ENCODE peak calls at places on chromosomes 4 and X, in eight cellular contexts. One of them, this sample, is unnamed.

GRCh38 chr4:156924774-156925173 is 46.8 kb downstream of the PDGFC start:
- DNase-seq in ovary: no peak
- DNase-seq in choroid plexus epithelial cell: no peak
- DNase-seq in left ventricle myocardium inferior: no peak
- DNase-seq in neural progenitor cell: no peak
- DNase-seq in thoracic aorta: no peak
- DNase-seq in OCI-LY7: no peak
- DNase-seq in brain microvascular endothelial cell: no peak
- DNase-seq in this sample: no peak

GRCh38 chrX:44317196-44317595 is 26.3 kb downstream of the EFHC2 start:
- DNase-seq in ovary: no peak
- DNase-seq in choroid plexus epithelial cell: no peak
- DNase-seq in left ventricle myocardium inferior: no peak
- DNase-seq in neural progenitor cell: no peak
- DNase-seq in thoracic aorta: no peak
- DNase-seq in OCI-LY7: no peak
- DNase-seq in brain microvascular endothelial cell: no peak
- DNase-seq in this sample: no peak

GRCh38 chr4:132540797-132541196 is 608.3 kb upstream of the PCDH10 start:
- DNase-seq in ovary: no peak
- DNase-seq in choroid plexus epithelial cell: no peak
- DNase-seq in left ventricle myocardium inferior: no peak
- DNase-seq in neural progenitor cell: no peak
- DNase-seq in thoracic aorta: no peak
- DNase-seq in OCI-LY7: no peak
- DNase-seq in brain microvascular endothelial cell: no peak
- DNase-seq in this sample: no peak

GRCh38 chrX:154458954-154459829 is 1.1 kb downstream of the PLXNA3 start:
- DNase-seq in ovary: no peak
- DNase-seq in choroid plexus epithelial cell: no peak
- DNase-seq in left ventricle myocardium inferior: peak
- DNase-seq in neural progenitor cell: peak
- DNase-seq in thoracic aorta: no peak
- DNase-seq in OCI-LY7: peak
- DNase-seq in brain microvascular endothelial cell: no peak
- DNase-seq in this sample: peak

GRCh38 chr4:150136481-150136880 is 58.2 kb downstream of the DCLK2 start:
- DNase-seq in ovary: no peak
- DNase-seq in choroid plexus epithelial cell: peak
- DNase-seq in left ventricle myocardium inferior: no peak
- DNase-seq in neural progenitor cell: no peak
- DNase-seq in thoracic aorta: no peak
- DNase-seq in OCI-LY7: no peak
- DNase-seq in brain microvascular endothelial cell: peak
- DNase-seq in this sample: no peak

GRCh38 chr4:86497131-86497530 is 97.0 kb upstream of the PTPN13 start:
- DNase-seq in ovary: no peak
- DNase-seq in choroid plexus epithelial cell: no peak
- DNase-seq in left ventricle myocardium inferior: no peak
- DNase-seq in neural progenitor cell: no peak
- DNase-seq in thoracic aorta: no peak
- DNase-seq in OCI-LY7: no peak
- DNase-seq in brain microvascular endothelial cell: no peak
- DNase-seq in this sample: no peak

GRCh38 chrX:30302957-30303356 is 6.2 kb downstream of the NR0B1 start:
- DNase-seq in ovary: no peak
- DNase-seq in choroid plexus epithelial cell: no peak
- DNase-seq in left ventricle myocardium inferior: peak
- DNase-seq in neural progenitor cell: peak
- DNase-seq in thoracic aorta: no peak
- DNase-seq in OCI-LY7: no peak
- DNase-seq in brain microvascular endothelial cell: no peak
- DNase-seq in this sample: no peak

GRCh38 chr4:107518076-107518475 is 202.0 kb downstream of the PAPSS1 start:
- DNase-seq in ovary: no peak
- DNase-seq in choroid plexus epithelial cell: no peak
- DNase-seq in left ventricle myocardium inferior: no peak
- DNase-seq in neural progenitor cell: no peak
- DNase-seq in thoracic aorta: no peak
- DNase-seq in OCI-LY7: no peak
- DNase-seq in brain microvascular endothelial cell: no peak
- DNase-seq in this sample: no peak

GRCh38 chr4:168162604-168163003 is 70.3 kb downstream of the ANXA10 start:
- DNase-seq in ovary: no peak
- DNase-seq in choroid plexus epithelial cell: peak
- DNase-seq in left ventricle myocardium inferior: no peak
- DNase-seq in neural progenitor cell: no peak
- DNase-seq in thoracic aorta: no peak
- DNase-seq in OCI-LY7: no peak
- DNase-seq in brain microvascular endothelial cell: peak
- DNase-seq in this sample: no peak

GRCh38 chr4:7432531-7433375 is 2.0 kb downstream of the PSAPL1 start:
- DNase-seq in ovary: no peak
- DNase-seq in choroid plexus epithelial cell: no peak
- DNase-seq in left ventricle myocardium inferior: no peak
- DNase-seq in neural progenitor cell: no peak
- DNase-seq in thoracic aorta: no peak
- DNase-seq in OCI-LY7: no peak
- DNase-seq in brain microvascular endothelial cell: no peak
- DNase-seq in this sample: no peak

GRCh38 chr4:1414831-1415680 is 8.8 kb upstream of the NKX1-1 start:
- DNase-seq in ovary: no peak
- DNase-seq in choroid plexus epithelial cell: no peak
- DNase-seq in left ventricle myocardium inferior: no peak
- DNase-seq in neural progenitor cell: no peak
- DNase-seq in thoracic aorta: no peak
- DNase-seq in OCI-LY7: no peak
- DNase-seq in brain microvascular endothelial cell: no peak
- DNase-seq in this sample: no peak

GRCh38 chr4:1092026-1092982 is 21.1 kb downstream of the RNF212 start:
- DNase-seq in ovary: no peak
- DNase-seq in choroid plexus epithelial cell: no peak
- DNase-seq in left ventricle myocardium inferior: no peak
- DNase-seq in neural progenitor cell: no peak
- DNase-seq in thoracic aorta: no peak
- DNase-seq in OCI-LY7: peak
- DNase-seq in brain microvascular endothelial cell: no peak
- DNase-seq in this sample: no peak

GRCh38 chr4:122930877-122931276 is 8.5 kb upstream of the NUDT6 start:
- DNase-seq in ovary: no peak
- DNase-seq in choroid plexus epithelial cell: peak
- DNase-seq in left ventricle myocardium inferior: no peak
- DNase-seq in neural progenitor cell: no peak
- DNase-seq in thoracic aorta: no peak
- DNase-seq in OCI-LY7: peak
- DNase-seq in brain microvascular endothelial cell: no peak
- DNase-seq in this sample: no peak

GRCh38 chrX:17563515-17563914 is 173.8 kb upstream of the SCML1 start:
- DNase-seq in ovary: no peak
- DNase-seq in choroid plexus epithelial cell: peak
- DNase-seq in left ventricle myocardium inferior: no peak
- DNase-seq in neural progenitor cell: no peak
- DNase-seq in thoracic aorta: no peak
- DNase-seq in OCI-LY7: no peak
- DNase-seq in brain microvascular endothelial cell: peak
- DNase-seq in this sample: no peak

GRCh38 chr4:156293657-156294297 is 340.1 kb upstream of the CTSO start:
- DNase-seq in ovary: no peak
- DNase-seq in choroid plexus epithelial cell: peak
- DNase-seq in left ventricle myocardium inferior: no peak
- DNase-seq in neural progenitor cell: no peak
- DNase-seq in thoracic aorta: no peak
- DNase-seq in OCI-LY7: no peak
- DNase-seq in brain microvascular endothelial cell: peak
- DNase-seq in this sample: no peak

GRCh38 chrX:96763608-96764007 is 79.0 kb downstream of the DIAPH2 start:
- DNase-seq in ovary: no peak
- DNase-seq in choroid plexus epithelial cell: no peak
- DNase-seq in left ventricle myocardium inferior: no peak
- DNase-seq in neural progenitor cell: no peak
- DNase-seq in thoracic aorta: no peak
- DNase-seq in OCI-LY7: no peak
- DNase-seq in brain microvascular endothelial cell: no peak
- DNase-seq in this sample: no peak

GRCh38 chr4:186749611-186750281 is 26.1 kb upstream of the FAT1 start:
- DNase-seq in ovary: no peak
- DNase-seq in choroid plexus epithelial cell: no peak
- DNase-seq in left ventricle myocardium inferior: no peak
- DNase-seq in neural progenitor cell: no peak
- DNase-seq in thoracic aorta: no peak
- DNase-seq in OCI-LY7: no peak
- DNase-seq in brain microvascular endothelial cell: no peak
- DNase-seq in this sample: no peak

GRCh38 chr4:16729361-16729760 is 169.1 kb downstream of the LDB2 start:
- DNase-seq in ovary: no peak
- DNase-seq in choroid plexus epithelial cell: no peak
- DNase-seq in left ventricle myocardium inferior: no peak
- DNase-seq in neural progenitor cell: no peak
- DNase-seq in thoracic aorta: no peak
- DNase-seq in OCI-LY7: no peak
- DNase-seq in brain microvascular endothelial cell: no peak
- DNase-seq in this sample: no peak

GRCh38 chr4:15341022-15341732 is 86.7 kb upstream of the C1QTNF7 start:
- DNase-seq in ovary: no peak
- DNase-seq in choroid plexus epithelial cell: no peak
- DNase-seq in left ventricle myocardium inferior: no peak
- DNase-seq in neural progenitor cell: no peak
- DNase-seq in thoracic aorta: no peak
- DNase-seq in OCI-LY7: no peak
- DNase-seq in brain microvascular endothelial cell: no peak
- DNase-seq in this sample: no peak

DNA sequence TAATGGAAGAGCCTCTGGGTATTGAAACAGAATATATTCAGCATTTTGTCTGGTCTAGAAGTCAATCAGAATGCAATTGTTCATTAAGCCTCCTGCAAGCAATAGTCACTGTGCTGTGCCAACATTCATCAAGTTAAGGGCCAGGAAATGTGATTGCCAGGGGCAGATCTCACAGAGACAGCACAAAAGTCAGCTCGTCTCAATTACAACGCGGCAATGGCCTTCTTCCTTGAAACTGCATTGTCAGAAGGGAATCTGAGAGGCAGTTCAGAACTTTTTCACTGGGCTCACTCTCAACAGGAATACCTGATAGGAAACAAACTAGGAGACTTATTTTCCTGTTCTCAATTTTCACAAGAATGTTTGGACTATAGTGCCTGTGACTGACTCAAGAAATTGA is 131.1 kb upstream of the NR3C2 start:
- DNase-seq in ovary: no peak
- DNase-seq in choroid plexus epithelial cell: no peak
- DNase-seq in left ventricle myocardium inferior: no peak
- DNase-seq in neural progenitor cell: no peak
- DNase-seq in thoracic aorta: no peak
- DNase-seq in OCI-LY7: no peak
- DNase-seq in brain microvascular endothelial cell: no peak
- DNase-seq in this sample: no peak
- TF ChIP-seq CTCF in ovary: no peak
- TF ChIP-seq CTCF in choroid plexus epithelial cell: no peak
- TF ChIP-seq CTCF in left ventricle myocardium inferior: no peak
- TF ChIP-seq CTCF in neural progenitor cell: no peak
- TF ChIP-seq CTCF in thoracic aorta: no peak
- TF ChIP-seq CTCF in OCI-LY7: no peak
- TF ChIP-seq CTCF in brain microvascular endothelial cell: no peak
- TF ChIP-seq CTCF in this sample: no peak

DNA sequence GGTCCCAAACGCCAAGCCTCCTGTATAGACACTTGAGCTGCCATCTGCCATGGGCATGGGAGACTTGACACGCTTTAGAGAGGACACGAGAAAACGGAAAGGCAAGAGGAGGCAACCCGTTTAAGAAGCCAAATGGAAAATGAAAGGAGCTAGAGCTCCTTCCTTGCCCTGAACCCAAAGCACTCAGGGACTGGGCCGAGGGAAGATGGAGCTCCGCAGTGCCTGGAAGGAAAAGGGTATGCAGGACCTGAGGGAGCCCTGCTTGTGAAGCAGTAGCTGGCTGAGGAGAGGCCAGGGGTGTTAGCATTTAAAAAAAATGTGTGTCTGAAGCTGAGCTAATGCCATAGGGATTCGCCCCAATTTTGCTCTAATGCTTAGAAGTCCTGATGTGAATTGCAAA is 15.1 kb downstream of the MCF2 start:
- DNase-seq in ovary: no peak
- DNase-seq in choroid plexus epithelial cell: no peak
- DNase-seq in left ventricle myocardium inferior: no peak
- DNase-seq in neural progenitor cell: no peak
- DNase-seq in thoracic aorta: no peak
- DNase-seq in OCI-LY7: no peak
- DNase-seq in brain microvascular endothelial cell: no peak
- DNase-seq in this sample: no peak
- H3K4me3 ChIP-seq in ovary: no peak
- H3K4me3 ChIP-seq in choroid plexus epithelial cell: no peak
- H3K4me3 ChIP-seq in left ventricle myocardium inferior: peak
- H3K4me3 ChIP-seq in neural progenitor cell: no peak
- H3K4me3 ChIP-seq in thoracic aorta: peak
- H3K4me3 ChIP-seq in OCI-LY7: no peak
- H3K4me3 ChIP-seq in brain microvascular endothelial cell: no peak
- H3K4me3 ChIP-seq in this sample: peak

GRCh38 chr4:104352211-104352610 is 142.5 kb downstream of the CXXC4 start:
- DNase-seq in ovary: no peak
- DNase-seq in choroid plexus epithelial cell: no peak
- DNase-seq in left ventricle myocardium inferior: no peak
- DNase-seq in neural progenitor cell: peak
- DNase-seq in thoracic aorta: no peak
- DNase-seq in OCI-LY7: peak
- DNase-seq in brain microvascular endothelial cell: no peak
- DNase-seq in this sample: no peak
- TF ChIP-seq CTCF in ovary: no peak
- TF ChIP-seq CTCF in choroid plexus epithelial cell: no peak
- TF ChIP-seq CTCF in left ventricle myocardium inferior: no peak
- TF ChIP-seq CTCF in neural progenitor cell: peak
- TF ChIP-seq CTCF in thoracic aorta: no peak
- TF ChIP-seq CTCF in OCI-LY7: peak
- TF ChIP-seq CTCF in brain microvascular endothelial cell: peak
- TF ChIP-seq CTCF in this sample: no peak

GRCh38 chr4:25925486-25926201 is 11.6 kb downstream of the SMIM20 start:
- DNase-seq in ovary: no peak
- DNase-seq in choroid plexus epithelial cell: peak
- DNase-seq in left ventricle myocardium inferior: peak
- DNase-seq in neural progenitor cell: peak
- DNase-seq in thoracic aorta: no peak
- DNase-seq in OCI-LY7: peak
- DNase-seq in brain microvascular endothelial cell: peak
- DNase-seq in this sample: no peak

GRCh38 chr4:25928320-25928955 is 14.4 kb downstream of the SMIM20 start:
- DNase-seq in ovary: no peak
- DNase-seq in choroid plexus epithelial cell: no peak
- DNase-seq in left ventricle myocardium inferior: no peak
- DNase-seq in neural progenitor cell: no peak
- DNase-seq in thoracic aorta: no peak
- DNase-seq in OCI-LY7: no peak
- DNase-seq in brain microvascular endothelial cell: no peak
- DNase-seq in this sample: no peak

GRCh38 chr4:25928956-25929336 is 14.9 kb downstream of the SMIM20 start:
- DNase-seq in ovary: no peak
- DNase-seq in choroid plexus epithelial cell: peak
- DNase-seq in left ventricle myocardium inferior: no peak
- DNase-seq in neural progenitor cell: no peak
- DNase-seq in thoracic aorta: no peak
- DNase-seq in OCI-LY7: no peak
- DNase-seq in brain microvascular endothelial cell: peak
- DNase-seq in this sample: no peak

GRCh38 chr4:25927361-25928040 is 13.5 kb downstream of the SMIM20 start:
- DNase-seq in ovary: no peak
- DNase-seq in choroid plexus epithelial cell: no peak
- DNase-seq in left ventricle myocardium inferior: no peak
- DNase-seq in neural progenitor cell: no peak
- DNase-seq in thoracic aorta: no peak
- DNase-seq in OCI-LY7: no peak
- DNase-seq in brain microvascular endothelial cell: no peak
- DNase-seq in this sample: no peak

GRCh38 chr4:25926473-25926872 is 12.5 kb downstream of the SMIM20 start:
- DNase-seq in ovary: no peak
- DNase-seq in choroid plexus epithelial cell: no peak
- DNase-seq in left ventricle myocardium inferior: no peak
- DNase-seq in neural progenitor cell: no peak
- DNase-seq in thoracic aorta: no peak
- DNase-seq in OCI-LY7: peak
- DNase-seq in brain microvascular endothelial cell: no peak
- DNase-seq in this sample: no peak
- H3K4me3 ChIP-seq in ovary: no peak
- H3K4me3 ChIP-seq in choroid plexus epithelial cell: no peak
- H3K4me3 ChIP-seq in left ventricle myocardium inferior: no peak
- H3K4me3 ChIP-seq in neural progenitor cell: no peak
- H3K4me3 ChIP-seq in thoracic aorta: no peak
- H3K4me3 ChIP-seq in OCI-LY7: peak
- H3K4me3 ChIP-seq in brain microvascular endothelial cell: no peak
- H3K4me3 ChIP-seq in this sample: no peak

This sample was measured in tibial artery.